ENCODE peak calls at places on chromosomes 3 and 15, in five cellular contexts. Q, I, U, D and Y are unnamed samples.

GRCh38 chr3:187935623-187936156 is 190.4 kb upstream of the BCL6 start:
- DNase-seq in D (no peak), I (no peak), Q (no peak), U (no peak), Y (no peak)

GRCh38 chr3:197008436-197009209 is 21.0 kb downstream of the MELTF start:
- DNase-seq in Q (no peak), I (no peak), U (no peak), D (no peak), Y (no peak)

GRCh38 chr3:186772886-186773417 is 10.4 kb upstream of the EIF4A2 start:
- DNase-seq in Q (peak; percentile 60), D (peak; percentile 47), I (peak; percentile 83), U (peak; percentile 70), Y (no peak)

GRCh38 chr3:132284756-132285619 is 32.2 kb upstream of the ACP3 start:
- DNase-seq in Q (peak; percentile 69), I (peak; percentile 69), U (peak; percentile 80), D (no peak), Y (no peak)

GRCh38 chr3:47984089-47984759 is 32.0 kb downstream of the MAP4 start:
- DNase-seq in U (no peak), I (no peak), Q (no peak), D (no peak), Y (peak; percentile 31)

GRCh38 chr3:23810342-23811116 is 4.8 kb downstream of the UBE2E1 start:
- DNase-seq in U (peak; percentile 93), I (peak; percentile 29), D (no peak), Q (peak; percentile 46), Y (no peak)

GRCh38 chr3:65551945-65552344 is 486.8 kb downstream of the MAGI1 start:
- DNase-seq in Q (no peak), D (no peak), U (no peak), I (no peak), Y (no peak)

GRCh38 chr15:48062476-48062875 is 58.3 kb upstream of the SLC24A5 start:
- DNase-seq in Q (no peak), D (no peak), I (no peak), U (no peak), Y (no peak)

GRCh38 chr3:46699846-46700523 is 1.2 kb upstream of the TMIE start:
- DNase-seq in D (no peak), Q (peak; percentile 44), I (peak; percentile 7), U (no peak), Y (no peak)

GRCh38 chr3:149315694-149316093 is 17.7 kb downstream of the TM4SF18 start:
- DNase-seq in Q (no peak), U (no peak), I (no peak), D (no peak), Y (no peak)

GRCh38 chr3:195701042-195701910 is 19.5 kb upstream of the MUC20 start:
- DNase-seq in I (no peak), U (no peak), D (no peak), Q (no peak), Y (no peak)

GRCh38 chr3:4426782-4427344 is 40.2 kb downstream of the SUMF1 start:
- DNase-seq in Q (no peak), U (no peak), D (no peak), I (no peak), Y (no peak)

GRCh38 chr15:89101302-89102191 is 13.3 kb downstream of the ABHD2 start:
- DNase-seq in I (no peak), U (no peak), Q (peak; percentile 68), D (peak; percentile 92), Y (peak; percentile 68)

GRCh38 chr3:156693166-156693565 is 18.8 kb downstream of the TIPARP start:
- DNase-seq in I (no peak), D (no peak), U (no peak), Q (no peak), Y (no peak)

GRCh38 chr3:146160964-146161724 is at the start of gene PLOD2:
- DNase-seq in Q (peak; percentile 84), U (peak; percentile 86), I (no peak), D (peak; percentile 21), Y (peak; percentile 47)

GRCh38 chr3:13616359-13616758 is 67.4 kb downstream of the FBLN2 start:
- DNase-seq in D (no peak), U (no peak), I (no peak), Q (no peak), Y (no peak)

GRCh38 chr3:53242642-53243041 is 13.2 kb downstream of the TKT start:
- DNase-seq in Q (no peak), D (no peak), I (peak; percentile 86), U (no peak), Y (no peak)

GRCh38 chr3:24583004-24583403 is 88.4 kb upstream of the THRB start:
- DNase-seq in Q (no peak), U (peak; percentile 39), I (no peak), D (no peak), Y (no peak)

GRCh38 chr15:75817151-75817935 is 25.9 kb upstream of the UBE2Q2 start:
- DNase-seq in U (no peak), Q (no peak), D (no peak), I (no peak), Y (no peak)
- H3K4me3 ChIP-seq in U (no peak overlapping the region), Q (peak overlapping the region; percentile 8), D (no peak overlapping the region), I (no peak overlapping the region), Y (peak overlapping the region; percentile 70)

DNA sequence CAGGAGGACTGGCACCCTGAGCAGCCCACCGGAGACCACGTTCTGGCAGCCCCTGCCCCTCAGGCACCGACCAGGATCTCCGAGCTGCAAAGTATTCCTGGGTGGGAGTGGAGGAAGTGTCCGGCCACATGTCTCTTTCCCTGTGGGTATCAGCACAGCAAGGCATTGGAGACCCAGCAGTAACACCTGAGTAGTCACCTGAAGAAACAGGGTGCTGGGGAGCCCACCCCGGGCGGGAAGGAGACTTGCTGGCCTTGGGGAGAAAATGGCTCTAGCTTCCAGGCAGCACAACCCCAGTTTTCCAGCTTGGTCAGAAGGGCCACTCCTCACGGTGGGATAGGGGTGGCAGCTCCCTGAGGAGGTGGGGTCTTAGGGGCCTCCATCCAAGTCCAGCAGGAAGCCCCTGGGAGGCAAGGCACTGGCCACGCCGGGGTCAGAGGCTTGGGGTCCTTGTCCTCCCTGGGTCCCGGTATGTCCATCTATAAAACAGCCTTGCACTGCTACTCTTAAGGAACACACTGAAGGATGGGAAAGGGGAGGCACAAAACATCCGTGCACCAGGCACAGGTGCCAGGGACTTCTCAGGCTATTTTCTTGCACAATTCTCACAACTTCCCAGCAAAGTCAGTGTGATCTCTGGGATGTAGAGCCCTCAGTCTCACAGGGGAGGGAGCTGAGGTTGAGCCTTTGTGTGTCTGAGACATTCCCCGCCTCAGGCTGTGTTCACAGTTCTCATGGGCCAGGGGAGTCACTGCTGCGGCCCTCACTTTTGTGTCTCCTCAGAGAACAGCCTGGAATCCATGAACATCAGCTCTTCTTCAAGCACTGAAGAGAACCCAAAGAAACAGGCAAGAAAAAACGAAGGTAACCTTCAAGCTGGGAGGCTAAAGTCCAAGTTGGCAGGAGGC is 11.9 kb downstream of the CFAP100 start:
- DNase-seq in D (no peak), I (no peak), Q (peak; percentile 15), U (no peak), Y (no peak)
- H3K27me3 ChIP-seq in D (no peaks in the 10 kb centered on the region), I (peaks cover 5% of the 10 kb centered on the region), Q (peaks cover 36% of the 10 kb centered on the region), U (no peaks in the 10 kb centered on the region), Y (no peaks in the 10 kb centered on the region)

DNA sequence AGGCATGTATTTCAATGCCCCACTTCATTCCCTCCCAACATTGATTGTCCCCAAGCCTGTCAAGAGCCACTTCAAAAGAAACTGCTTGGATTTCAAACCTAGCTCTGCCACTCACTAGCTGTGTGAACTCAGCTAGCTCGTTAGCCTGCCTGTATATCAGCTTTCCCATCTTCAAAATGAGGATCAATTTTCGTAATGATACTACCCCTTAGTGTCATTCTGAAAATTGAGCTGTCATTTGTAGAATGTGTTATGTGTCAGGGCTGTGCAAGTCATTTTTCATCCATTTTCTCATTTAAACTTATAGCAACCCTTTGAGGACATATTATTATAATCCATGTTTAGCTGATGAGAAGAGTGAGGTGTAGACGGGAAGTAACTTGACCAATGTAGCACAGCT is 88.6 kb downstream of the TRIM42 start:
- DNase-seq in Q (no peak), D (no peak), I (no peak), U (no peak), Y (no peak)
- H3K4me3 ChIP-seq in Q (no peak overlapping the region), D (no peak overlapping the region), I (no peak overlapping the region), U (no peak overlapping the region), Y (no peak overlapping the region)

GRCh38 chr3:10667269-10667668 is 148.8 kb upstream of the SLC6A11 start:
- DNase-seq in U (no peak), I (no peak), D (no peak), Q (no peak), Y (no peak)

GRCh38 chr3:10668077-10668476 is 148.0 kb upstream of the SLC6A11 start:
- DNase-seq in U (no peak), I (no peak), Q (no peak), D (no peak), Y (no peak)

GRCh38 chr3:10669490-10670048 is 146.5 kb upstream of the SLC6A11 start:
- DNase-seq in D (no peak), U (no peak), Q (no peak), I (no peak), Y (no peak)

GRCh38 chr3:10665611-10666010 is 150.4 kb upstream of the SLC6A11 start:
- DNase-seq in U (no peak), D (no peak), I (no peak), Q (no peak), Y (no peak)

DNA sequence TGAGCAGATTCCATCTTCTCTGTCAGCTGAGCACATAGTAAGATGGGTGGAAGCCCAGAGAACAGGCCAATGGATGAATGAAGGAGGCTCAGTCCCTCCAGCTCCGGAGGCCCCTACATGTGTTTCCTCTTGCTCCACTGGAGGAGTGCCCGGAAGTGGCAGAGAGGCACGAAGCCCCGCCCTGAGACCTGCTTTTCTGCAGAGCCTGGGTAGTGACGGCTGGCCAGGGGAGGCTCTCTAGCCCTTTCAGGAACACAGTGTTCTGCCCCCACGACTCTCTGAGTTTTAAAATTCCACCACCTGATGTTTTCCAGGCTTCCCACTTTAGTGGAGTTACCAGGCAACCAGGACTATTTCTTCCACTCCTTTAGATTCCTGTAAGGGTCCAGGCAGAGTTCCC is 149.4 kb upstream of the SLC6A11 start:
- DNase-seq in Q (no peak), I (peak; percentile 72), U (no peak), D (no peak), Y (no peak)
- H3K27me3 ChIP-seq in Q (peaks cover 55% of the 10 kb centered on the region), I (peaks cover 2% of the 10 kb centered on the region), U (no peaks in the 10 kb centered on the region), D (no peaks in the 10 kb centered on the region), Y (no peaks in the 10 kb centered on the region)

GRCh38 chr3:17743660-17743995 is 1.2 kb upstream of the TBC1D5 start:
- DNase-seq in U (no peak), I (no peak), D (no peak), Q (no peak), Y (no peak)
- H3K4me3 ChIP-seq in U (peak overlapping the region; percentile 88), I (no peak overlapping the region), D (no peak overlapping the region), Q (no peak overlapping the region), Y (peak overlapping the region; percentile 98)

GRCh38 chr3:154188846-154189245 is 67.7 kb downstream of the ARHGEF26 start:
- DNase-seq in I (no peak), U (no peak), D (no peak), Q (no peak), Y (no peak)

GRCh38 chr3:154188416-154188815 is 67.2 kb downstream of the ARHGEF26 start:
- DNase-seq in D (no peak), U (no peak), Q (no peak), I (no peak), Y (no peak)

GRCh38 chr3:154192225-154192624 is 71.0 kb downstream of the ARHGEF26 start:
- DNase-seq in Q (no peak), D (no peak), U (no peak), I (no peak), Y (no peak)

GRCh38 chr3:154193174-154193573 is 72.0 kb downstream of the ARHGEF26 start:
- DNase-seq in D (no peak), U (no peak), Q (no peak), I (no peak), Y (no peak)

GRCh38 chr3:154191520-154191919 is 70.3 kb downstream of the ARHGEF26 start:
- DNase-seq in U (no peak), D (no peak), I (no peak), Q (no peak), Y (no peak)
- H3K27me3 ChIP-seq in U (no peaks in the 10 kb centered on the region), D (no peaks in the 10 kb centered on the region), I (no peaks in the 10 kb centered on the region), Q (no peaks in the 10 kb centered on the region), Y (no peaks in the 10 kb centered on the region)

GRCh38 chr3:150764607-150765366 is 1.8 kb upstream of the SIAH2 start:
- DNase-seq in U (no peak), D (no peak), Q (no peak), I (no peak), Y (no peak)
- H3K4me3 ChIP-seq in U (no peak overlapping the region), D (no peak overlapping the region), Q (no peak overlapping the region), I (no peak overlapping the region), Y (peak overlapping the region; percentile 84)